ENCODE peak calls at places on chromosomes 5 and 9, in four cellular contexts. One of them, this sample, is unnamed. For H3K4me1, the result is how much of the 10 kb centered on the place peaks cover.

GRCh38 chr9:93613791-93614190 is 37.4 kb downstream of the PHF2 start:
- DNase-seq in endodermal cell: peak
- DNase-seq in right atrium auricular region: peak
- DNase-seq in sigmoid colon: no peak
- DNase-seq in this sample: no peak

GRCh38 chr9:72444436-72444835 is 77.0 kb upstream of the TMC1 start:
- DNase-seq in endodermal cell: no peak
- DNase-seq in right atrium auricular region: no peak
- DNase-seq in sigmoid colon: no peak
- DNase-seq in this sample: no peak

GRCh38 chr5:79612667-79613190 is 488 bp downstream of the TENT2 start:
- DNase-seq in endodermal cell: no peak
- DNase-seq in right atrium auricular region: no peak
- DNase-seq in sigmoid colon: no peak
- DNase-seq in this sample: no peak

GRCh38 chr5:124408738-124409453 is 337.5 kb downstream of the ZNF608 start:
- DNase-seq in endodermal cell: no peak
- DNase-seq in right atrium auricular region: no peak
- DNase-seq in sigmoid colon: no peak
- DNase-seq in this sample: no peak

GRCh38 chr5:107508083-107508482 is 162.7 kb downstream of the EFNA5 start:
- DNase-seq in endodermal cell: no peak
- DNase-seq in right atrium auricular region: no peak
- DNase-seq in sigmoid colon: no peak
- DNase-seq in this sample: no peak

GRCh38 chr5:178230879-178231735 is 1.5 kb downstream of the PHYKPL start:
- DNase-seq in endodermal cell: no peak
- DNase-seq in right atrium auricular region: peak
- DNase-seq in sigmoid colon: no peak
- DNase-seq in this sample: no peak

GRCh38 chr5:54669285-54669684 is 151.7 kb downstream of the SNX18 start:
- DNase-seq in endodermal cell: no peak
- DNase-seq in right atrium auricular region: no peak
- DNase-seq in sigmoid colon: no peak
- DNase-seq in this sample: no peak

GRCh38 chr9:84667571-84668203 is 1.8 kb upstream of the NTRK2 start:
- DNase-seq in endodermal cell: peak
- DNase-seq in right atrium auricular region: no peak
- DNase-seq in sigmoid colon: no peak
- DNase-seq in this sample: no peak

GRCh38 chr5:139038618-139039305 is 159.4 kb downstream of the SIL1 start:
- DNase-seq in endodermal cell: peak
- DNase-seq in right atrium auricular region: no peak
- DNase-seq in sigmoid colon: no peak
- DNase-seq in this sample: no peak

GRCh38 chr9:130712564-130713285 is 19.1 kb downstream of the EXOSC2 start:
- DNase-seq in endodermal cell: peak
- DNase-seq in right atrium auricular region: peak
- DNase-seq in sigmoid colon: peak
- DNase-seq in this sample: peak

DNA sequence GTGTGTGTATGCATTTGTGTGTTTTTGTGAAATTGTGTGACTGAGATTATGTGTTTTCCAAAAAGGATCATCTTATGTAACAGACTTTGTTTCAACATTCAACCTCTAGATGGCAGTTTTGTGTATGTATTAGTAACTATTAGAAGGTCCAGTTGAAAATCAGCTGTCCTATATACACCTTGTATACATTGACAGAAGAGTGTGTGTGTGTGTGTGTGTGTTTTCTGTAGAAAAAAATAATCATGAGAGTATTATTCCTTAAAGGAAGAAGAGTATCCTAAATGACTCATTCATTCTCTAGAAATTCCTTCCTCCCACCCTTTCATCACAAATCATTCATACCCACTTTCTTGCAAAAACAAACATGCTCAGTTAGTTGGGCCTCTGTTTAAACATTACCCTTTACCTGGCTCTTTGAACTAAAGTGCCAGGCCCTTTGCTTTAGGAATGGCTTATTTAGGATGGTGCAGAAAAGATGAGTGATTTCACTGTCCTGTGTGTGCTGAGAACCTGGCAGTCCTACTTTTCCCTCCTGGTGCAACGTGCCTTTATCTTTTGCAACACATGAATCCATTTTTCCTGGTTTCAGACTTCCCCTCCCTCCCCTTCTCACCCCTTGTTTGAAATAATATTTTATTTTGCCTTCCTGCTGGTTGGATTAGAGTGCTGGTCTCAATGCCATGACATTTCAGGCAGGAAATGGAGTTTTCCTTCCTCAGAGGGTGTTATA is 152.2 kb downstream of the ARHGAP26 start:
- DNase-seq in endodermal cell: no peak
- DNase-seq in right atrium auricular region: no peak
- DNase-seq in sigmoid colon: no peak
- DNase-seq in this sample: no peak
- TF ChIP-seq CTCF in endodermal cell: peak
- TF ChIP-seq CTCF in right atrium auricular region: peak
- TF ChIP-seq CTCF in sigmoid colon: peak
- TF ChIP-seq CTCF in this sample: peak

GRCh38 chr5:159969966-159970365 is 39.0 kb upstream of the TTC1 start:
- DNase-seq in endodermal cell: no peak
- DNase-seq in right atrium auricular region: no peak
- DNase-seq in sigmoid colon: no peak
- DNase-seq in this sample: no peak
- H3K4me1 ChIP-seq in endodermal cell: under half
- H3K4me1 ChIP-seq in right atrium auricular region: under half
- H3K4me1 ChIP-seq in sigmoid colon: under half
- H3K4me1 ChIP-seq in this sample: under half

GRCh38 chr5:173454381-173454763 is 126.2 kb upstream of the STC2 start:
- DNase-seq in endodermal cell: no peak
- DNase-seq in right atrium auricular region: no peak
- DNase-seq in sigmoid colon: no peak
- DNase-seq in this sample: no peak
- TF ChIP-seq CTCF in endodermal cell: no peak
- TF ChIP-seq CTCF in right atrium auricular region: no peak
- TF ChIP-seq CTCF in sigmoid colon: no peak
- TF ChIP-seq CTCF in this sample: no peak

DNA sequence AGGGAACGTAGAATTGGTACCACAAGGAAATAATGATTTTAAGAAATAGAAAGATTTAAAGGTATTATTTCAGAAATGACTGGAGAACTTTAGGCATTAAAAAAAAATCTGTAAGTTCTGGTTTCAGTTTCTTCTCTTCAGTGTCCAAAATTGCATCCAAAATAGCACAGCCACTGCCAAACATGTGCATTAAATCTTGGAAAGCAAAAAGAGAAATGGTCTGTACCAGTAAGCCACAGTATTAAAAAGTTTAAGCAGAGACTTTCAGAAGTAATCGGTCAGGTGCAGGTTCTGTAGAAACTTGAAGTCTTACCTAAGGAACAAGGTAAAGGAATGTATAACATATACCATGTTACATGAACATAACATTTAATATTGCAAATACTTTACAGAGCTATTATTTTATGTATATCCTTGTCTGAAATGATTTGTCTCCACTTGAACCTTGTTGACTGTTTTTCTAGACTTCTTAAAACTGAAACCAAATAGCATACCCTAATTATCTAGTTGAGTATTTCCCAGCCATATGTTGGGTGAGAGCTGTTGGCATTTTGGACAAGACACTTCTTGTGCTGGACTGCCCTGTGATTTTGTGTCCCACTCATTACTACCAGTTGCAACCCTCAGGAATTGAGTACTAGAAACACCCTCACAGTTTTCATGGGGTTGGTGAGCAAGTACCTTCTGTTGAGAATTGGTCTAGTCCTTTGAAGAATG is 32.1 kb downstream of the NIPBL start:
- DNase-seq in endodermal cell: no peak
- DNase-seq in right atrium auricular region: no peak
- DNase-seq in sigmoid colon: no peak
- DNase-seq in this sample: no peak
- H3K4me1 ChIP-seq in endodermal cell: under half
- H3K4me1 ChIP-seq in right atrium auricular region: under half
- H3K4me1 ChIP-seq in sigmoid colon: under half
- H3K4me1 ChIP-seq in this sample: under half

GRCh38 chr9:137688261-137688660 is 69.5 kb downstream of the EHMT1 start:
- DNase-seq in endodermal cell: no peak
- DNase-seq in right atrium auricular region: no peak
- DNase-seq in sigmoid colon: no peak
- DNase-seq in this sample: no peak

GRCh38 chr9:137683307-137683864 is 64.6 kb downstream of the EHMT1 start:
- DNase-seq in endodermal cell: no peak
- DNase-seq in right atrium auricular region: no peak
- DNase-seq in sigmoid colon: no peak
- DNase-seq in this sample: no peak

GRCh38 chr9:137682431-137682991 is 63.7 kb downstream of the EHMT1 start:
- DNase-seq in endodermal cell: peak
- DNase-seq in right atrium auricular region: no peak
- DNase-seq in sigmoid colon: no peak
- DNase-seq in this sample: no peak

GRCh38 chr9:137685886-137686420 is 67.1 kb downstream of the EHMT1 start:
- DNase-seq in endodermal cell: no peak
- DNase-seq in right atrium auricular region: no peak
- DNase-seq in sigmoid colon: no peak
- DNase-seq in this sample: no peak

GRCh38 chr9:137685035-137685885 is 66.5 kb downstream of the EHMT1 start:
- DNase-seq in endodermal cell: no peak
- DNase-seq in right atrium auricular region: no peak
- DNase-seq in sigmoid colon: no peak
- DNase-seq in this sample: no peak
- TF ChIP-seq CTCF in endodermal cell: no peak
- TF ChIP-seq CTCF in right atrium auricular region: no peak
- TF ChIP-seq CTCF in sigmoid colon: no peak
- TF ChIP-seq CTCF in this sample: no peak

GRCh38 chr5:96972599-96973334 is 36.9 kb downstream of the LNPEP start:
- DNase-seq in endodermal cell: no peak
- DNase-seq in right atrium auricular region: no peak
- DNase-seq in sigmoid colon: no peak
- DNase-seq in this sample: no peak
- H3K4me1 ChIP-seq in endodermal cell: under half
- H3K4me1 ChIP-seq in right atrium auricular region: half or more
- H3K4me1 ChIP-seq in sigmoid colon: under half
- H3K4me1 ChIP-seq in this sample: under half

DNA sequence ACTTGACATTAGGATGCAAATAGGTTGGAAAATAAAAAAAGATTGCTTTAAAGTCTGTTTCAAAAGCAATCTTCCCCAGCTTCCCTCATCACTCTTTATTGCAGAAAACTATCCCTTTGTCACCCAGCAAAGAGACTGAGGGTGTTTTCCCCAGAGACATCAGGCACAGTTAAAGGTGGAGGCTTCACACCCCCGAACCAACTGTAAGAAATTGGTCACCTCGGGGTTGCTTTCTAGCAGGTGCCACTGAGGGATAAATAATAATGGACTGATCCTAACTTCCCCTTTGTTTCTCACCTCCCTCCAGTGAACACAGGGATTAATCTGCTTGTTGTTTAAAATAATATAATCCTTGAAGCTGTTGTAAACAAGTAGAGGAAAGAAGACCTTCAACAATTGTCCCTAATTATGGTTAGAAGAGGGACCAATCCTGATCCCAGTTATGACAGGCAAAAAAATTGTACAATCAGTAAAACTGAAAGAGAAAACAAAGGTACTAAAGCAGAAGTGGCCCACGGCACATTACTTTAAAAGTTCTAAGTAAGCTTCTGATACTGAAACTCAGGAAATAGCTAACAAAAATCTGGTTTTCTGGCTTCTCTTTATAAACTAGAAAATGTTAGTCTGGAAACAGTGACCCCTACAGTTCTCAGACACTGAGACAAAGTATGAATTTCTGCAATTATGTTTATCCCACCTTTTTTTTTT is 6.6 kb upstream of the PCSK1 start:
- DNase-seq in endodermal cell: no peak
- DNase-seq in right atrium auricular region: no peak
- DNase-seq in sigmoid colon: no peak
- DNase-seq in this sample: no peak
- TF ChIP-seq CTCF in endodermal cell: no peak
- TF ChIP-seq CTCF in right atrium auricular region: no peak
- TF ChIP-seq CTCF in sigmoid colon: no peak
- TF ChIP-seq CTCF in this sample: no peak

GRCh38 chr5:78542321-78542840 is 106.2 kb downstream of the LHFPL2 start:
- DNase-seq in endodermal cell: peak
- DNase-seq in right atrium auricular region: peak
- DNase-seq in sigmoid colon: peak
- DNase-seq in this sample: no peak
- H3K4me1 ChIP-seq in endodermal cell: under half
- H3K4me1 ChIP-seq in right atrium auricular region: under half
- H3K4me1 ChIP-seq in sigmoid colon: under half
- H3K4me1 ChIP-seq in this sample: under half

GRCh38 chr5:6391151-6391550 is 12.8 kb upstream of the MED10 start:
- DNase-seq in endodermal cell: peak
- DNase-seq in right atrium auricular region: no peak
- DNase-seq in sigmoid colon: no peak
- DNase-seq in this sample: no peak
- TF ChIP-seq CTCF in endodermal cell: no peak
- TF ChIP-seq CTCF in right atrium auricular region: no peak
- TF ChIP-seq CTCF in sigmoid colon: no peak
- TF ChIP-seq CTCF in this sample: no peak